ENCODE peak calls at places on chromosomes 4 and X, in five cellular contexts. One of them, this sample, is unnamed.
A peak's percentile ranks its signal among the peaks of the same experiment; 100 is the strongest.

GRCh38 chrX:129780441-129781105 is 824 bp downstream of the SASH3 start:
- DNase-seq in activated CD8-positive, alpha-beta T cell treated with anti-CD3 and anti-CD28 coated beads, Interleukin-2, amount 10 ng/mL, durations not matched to agents 7 days and 5 days: no peak
- DNase-seq in IMR-90: no peak
- DNase-seq in substantia nigra: no peak
- DNase-seq in T-helper 2 cell: no peak
- DNase-seq in this sample: no peak

GRCh38 chr4:30867427-30867826 is 147.3 kb downstream of the PCDH7 start:
- DNase-seq in activated CD8-positive, alpha-beta T cell treated with anti-CD3 and anti-CD28 coated beads, Interleukin-2, amount 10 ng/mL, durations not matched to agents 7 days and 5 days: no peak
- DNase-seq in IMR-90: no peak
- DNase-seq in substantia nigra: no peak
- DNase-seq in T-helper 2 cell: no peak
- DNase-seq in this sample: no peak

GRCh38 chrX:18983711-18984380 is at the start of gene PHKA2:
- DNase-seq in activated CD8-positive, alpha-beta T cell treated with anti-CD3 and anti-CD28 coated beads, Interleukin-2, amount 10 ng/mL, durations not matched to agents 7 days and 5 days: no peak
- DNase-seq in IMR-90: no peak
- DNase-seq in substantia nigra: no peak
- DNase-seq in T-helper 2 cell: peak; percentile 12
- DNase-seq in this sample: peak; percentile 91

GRCh38 chrX:121365572-121366161 is 318.3 kb downstream of the GLUD2 start:
- DNase-seq in activated CD8-positive, alpha-beta T cell treated with anti-CD3 and anti-CD28 coated beads, Interleukin-2, amount 10 ng/mL, durations not matched to agents 7 days and 5 days: no peak
- DNase-seq in IMR-90: no peak
- DNase-seq in substantia nigra: no peak
- DNase-seq in T-helper 2 cell: no peak
- DNase-seq in this sample: no peak

GRCh38 chrX:132463411-132463810 is 25.4 kb downstream of the MBNL3 start:
- DNase-seq in activated CD8-positive, alpha-beta T cell treated with anti-CD3 and anti-CD28 coated beads, Interleukin-2, amount 10 ng/mL, durations not matched to agents 7 days and 5 days: peak; percentile 21
- DNase-seq in IMR-90: peak; percentile 6
- DNase-seq in substantia nigra: no peak
- DNase-seq in T-helper 2 cell: no peak
- DNase-seq in this sample: no peak

GRCh38 chr4:156971623-156972369 is at the start of gene PDGFC:
- DNase-seq in activated CD8-positive, alpha-beta T cell treated with anti-CD3 and anti-CD28 coated beads, Interleukin-2, amount 10 ng/mL, durations not matched to agents 7 days and 5 days: no peak
- DNase-seq in IMR-90: peak; percentile 65
- DNase-seq in substantia nigra: peak; percentile 73
- DNase-seq in T-helper 2 cell: no peak
- DNase-seq in this sample: peak; percentile 87

GRCh38 chr4:158729716-158730559 is 6.7 kb upstream of the PPID start:
- DNase-seq in activated CD8-positive, alpha-beta T cell treated with anti-CD3 and anti-CD28 coated beads, Interleukin-2, amount 10 ng/mL, durations not matched to agents 7 days and 5 days: peak; percentile 63
- DNase-seq in IMR-90: peak; percentile 75
- DNase-seq in substantia nigra: peak; percentile 70
- DNase-seq in T-helper 2 cell: peak; percentile 14
- DNase-seq in this sample: no peak

GRCh38 chrX:151552721-151553120 is 10.8 kb upstream of the PASD1 start:
- DNase-seq in activated CD8-positive, alpha-beta T cell treated with anti-CD3 and anti-CD28 coated beads, Interleukin-2, amount 10 ng/mL, durations not matched to agents 7 days and 5 days: no peak
- DNase-seq in IMR-90: no peak
- DNase-seq in substantia nigra: no peak
- DNase-seq in T-helper 2 cell: no peak
- DNase-seq in this sample: no peak

GRCh38 chr4:185265942-185266341 is 56.5 kb downstream of the SNX25 start:
- DNase-seq in activated CD8-positive, alpha-beta T cell treated with anti-CD3 and anti-CD28 coated beads, Interleukin-2, amount 10 ng/mL, durations not matched to agents 7 days and 5 days: no peak
- DNase-seq in IMR-90: peak; percentile 82
- DNase-seq in substantia nigra: no peak
- DNase-seq in T-helper 2 cell: no peak
- DNase-seq in this sample: no peak

GRCh38 chr4:54082168-54082567 is 17.8 kb upstream of the CHIC2 start:
- DNase-seq in activated CD8-positive, alpha-beta T cell treated with anti-CD3 and anti-CD28 coated beads, Interleukin-2, amount 10 ng/mL, durations not matched to agents 7 days and 5 days: no peak
- DNase-seq in IMR-90: peak; percentile 100
- DNase-seq in substantia nigra: no peak
- DNase-seq in T-helper 2 cell: no peak
- DNase-seq in this sample: no peak

GRCh38 chrX:36963069-36963808 is 44.9 kb upstream of the FAM47C start:
- DNase-seq in activated CD8-positive, alpha-beta T cell treated with anti-CD3 and anti-CD28 coated beads, Interleukin-2, amount 10 ng/mL, durations not matched to agents 7 days and 5 days: no peak
- DNase-seq in IMR-90: no peak
- DNase-seq in substantia nigra: no peak
- DNase-seq in T-helper 2 cell: no peak
- DNase-seq in this sample: no peak

GRCh38 chrX:141619336-141619735 is 29.8 kb downstream of the SPANXA2 start:
- DNase-seq in activated CD8-positive, alpha-beta T cell treated with anti-CD3 and anti-CD28 coated beads, Interleukin-2, amount 10 ng/mL, durations not matched to agents 7 days and 5 days: no peak
- DNase-seq in IMR-90: peak; percentile 42
- DNase-seq in substantia nigra: no peak
- DNase-seq in T-helper 2 cell: no peak
- DNase-seq in this sample: no peak

GRCh38 chrX:136048446-136048845 is 63.2 kb downstream of the SLC9A6 start:
- DNase-seq in activated CD8-positive, alpha-beta T cell treated with anti-CD3 and anti-CD28 coated beads, Interleukin-2, amount 10 ng/mL, durations not matched to agents 7 days and 5 days: no peak
- DNase-seq in IMR-90: peak; percentile 23
- DNase-seq in substantia nigra: no peak
- DNase-seq in T-helper 2 cell: no peak
- DNase-seq in this sample: no peak

GRCh38 chr4:53693909-53694308 is 102.6 kb upstream of the LNX1 start:
- DNase-seq in activated CD8-positive, alpha-beta T cell treated with anti-CD3 and anti-CD28 coated beads, Interleukin-2, amount 10 ng/mL, durations not matched to agents 7 days and 5 days: no peak
- DNase-seq in IMR-90: no peak
- DNase-seq in substantia nigra: no peak
- DNase-seq in T-helper 2 cell: no peak
- DNase-seq in this sample: no peak

GRCh38 chr4:55661398-55662056 is 25.4 kb upstream of the NMU start:
- DNase-seq in activated CD8-positive, alpha-beta T cell treated with anti-CD3 and anti-CD28 coated beads, Interleukin-2, amount 10 ng/mL, durations not matched to agents 7 days and 5 days: no peak
- DNase-seq in IMR-90: no peak
- DNase-seq in substantia nigra: no peak
- DNase-seq in T-helper 2 cell: no peak
- DNase-seq in this sample: no peak

GRCh38 chr4:122623637-122624036 is 2.8 kb upstream of the IL21 start:
- DNase-seq in activated CD8-positive, alpha-beta T cell treated with anti-CD3 and anti-CD28 coated beads, Interleukin-2, amount 10 ng/mL, durations not matched to agents 7 days and 5 days: no peak
- DNase-seq in IMR-90: no peak
- DNase-seq in substantia nigra: no peak
- DNase-seq in T-helper 2 cell: no peak
- DNase-seq in this sample: no peak

GRCh38 chr4:112144546-112145325 is 518 bp upstream of the FAM241A start:
- DNase-seq in activated CD8-positive, alpha-beta T cell treated with anti-CD3 and anti-CD28 coated beads, Interleukin-2, amount 10 ng/mL, durations not matched to agents 7 days and 5 days: no peak
- DNase-seq in IMR-90: no peak
- DNase-seq in substantia nigra: no peak
- DNase-seq in T-helper 2 cell: no peak
- DNase-seq in this sample: no peak

GRCh38 chr4:144701683-144702233 is 55.8 kb downstream of the HHIP start:
- DNase-seq in activated CD8-positive, alpha-beta T cell treated with anti-CD3 and anti-CD28 coated beads, Interleukin-2, amount 10 ng/mL, durations not matched to agents 7 days and 5 days: no peak
- DNase-seq in IMR-90: no peak
- DNase-seq in substantia nigra: no peak
- DNase-seq in T-helper 2 cell: no peak
- DNase-seq in this sample: no peak

GRCh38 chr4:70969076-70969475 is 24.4 kb upstream of the DCK start:
- DNase-seq in activated CD8-positive, alpha-beta T cell treated with anti-CD3 and anti-CD28 coated beads, Interleukin-2, amount 10 ng/mL, durations not matched to agents 7 days and 5 days: no peak
- DNase-seq in IMR-90: no peak
- DNase-seq in substantia nigra: no peak
- DNase-seq in T-helper 2 cell: no peak
- DNase-seq in this sample: no peak

GRCh38 chrX:22520128-22520828 is 247.6 kb downstream of the CBLL2 start:
- DNase-seq in activated CD8-positive, alpha-beta T cell treated with anti-CD3 and anti-CD28 coated beads, Interleukin-2, amount 10 ng/mL, durations not matched to agents 7 days and 5 days: no peak
- DNase-seq in IMR-90: no peak
- DNase-seq in substantia nigra: no peak
- DNase-seq in T-helper 2 cell: no peak
- DNase-seq in this sample: no peak

GRCh38 chr4:127730142-127730913 is at the start of gene SLC25A31:
- DNase-seq in activated CD8-positive, alpha-beta T cell treated with anti-CD3 and anti-CD28 coated beads, Interleukin-2, amount 10 ng/mL, durations not matched to agents 7 days and 5 days: no peak
- DNase-seq in IMR-90: no peak
- DNase-seq in substantia nigra: no peak
- DNase-seq in T-helper 2 cell: no peak
- DNase-seq in this sample: no peak

GRCh38 chr4:156971168-156971601 is 414 bp downstream of the PDGFC start:
- DNase-seq in activated CD8-positive, alpha-beta T cell treated with anti-CD3 and anti-CD28 coated beads, Interleukin-2, amount 10 ng/mL, durations not matched to agents 7 days and 5 days: no peak
- DNase-seq in IMR-90: no peak
- DNase-seq in substantia nigra: no peak
- DNase-seq in T-helper 2 cell: no peak
- DNase-seq in this sample: no peak

GRCh38 chrX:149470960-149471359 is 34.1 kb downstream of the IDS start:
- DNase-seq in activated CD8-positive, alpha-beta T cell treated with anti-CD3 and anti-CD28 coated beads, Interleukin-2, amount 10 ng/mL, durations not matched to agents 7 days and 5 days: peak; percentile 66
- DNase-seq in IMR-90: peak; percentile 44
- DNase-seq in substantia nigra: peak; percentile 81
- DNase-seq in T-helper 2 cell: peak; percentile 49
- DNase-seq in this sample: peak; percentile 91

GRCh38 chr4:15906024-15906443 is 32.5 kb downstream of the FGFBP1 start:
- DNase-seq in activated CD8-positive, alpha-beta T cell treated with anti-CD3 and anti-CD28 coated beads, Interleukin-2, amount 10 ng/mL, durations not matched to agents 7 days and 5 days: no peak
- DNase-seq in IMR-90: no peak
- DNase-seq in substantia nigra: no peak
- DNase-seq in T-helper 2 cell: no peak
- DNase-seq in this sample: peak; percentile 82

GRCh38 chrX:331145-331771 is 12.7 kb upstream of the GTPBP6 start:
- DNase-seq in activated CD8-positive, alpha-beta T cell treated with anti-CD3 and anti-CD28 coated beads, Interleukin-2, amount 10 ng/mL, durations not matched to agents 7 days and 5 days: no peak
- DNase-seq in IMR-90: peak; percentile 28
- DNase-seq in substantia nigra: no peak
- DNase-seq in T-helper 2 cell: no peak
- DNase-seq in this sample: peak; percentile 30

GRCh38 chr4:7210818-7211217 is 18.5 kb downstream of the SORCS2 start:
- DNase-seq in activated CD8-positive, alpha-beta T cell treated with anti-CD3 and anti-CD28 coated beads, Interleukin-2, amount 10 ng/mL, durations not matched to agents 7 days and 5 days: no peak
- DNase-seq in IMR-90: peak; percentile 87
- DNase-seq in substantia nigra: no peak
- DNase-seq in T-helper 2 cell: no peak
- DNase-seq in this sample: peak; percentile 46

GRCh38 chr4:141132689-141133145 is 552 bp downstream of the RNF150 start:
- DNase-seq in activated CD8-positive, alpha-beta T cell treated with anti-CD3 and anti-CD28 coated beads, Interleukin-2, amount 10 ng/mL, durations not matched to agents 7 days and 5 days: peak; percentile 21
- DNase-seq in IMR-90: peak; percentile 29
- DNase-seq in substantia nigra: no peak
- DNase-seq in T-helper 2 cell: no peak
- DNase-seq in this sample: peak; percentile 71

GRCh38 chr4:54971474-54971950 is 153.9 kb downstream of the KDR start:
- DNase-seq in activated CD8-positive, alpha-beta T cell treated with anti-CD3 and anti-CD28 coated beads, Interleukin-2, amount 10 ng/mL, durations not matched to agents 7 days and 5 days: peak; percentile 25
- DNase-seq in IMR-90: peak; percentile 53
- DNase-seq in substantia nigra: no peak
- DNase-seq in T-helper 2 cell: no peak
- DNase-seq in this sample: no peak

GRCh38 chr4:86630629-86631028 is 36.5 kb downstream of the PTPN13 start:
- DNase-seq in activated CD8-positive, alpha-beta T cell treated with anti-CD3 and anti-CD28 coated beads, Interleukin-2, amount 10 ng/mL, durations not matched to agents 7 days and 5 days: no peak
- DNase-seq in IMR-90: no peak
- DNase-seq in substantia nigra: no peak
- DNase-seq in T-helper 2 cell: no peak
- DNase-seq in this sample: no peak

GRCh38 chr4:115841873-115842272 is 728.5 kb upstream of the NDST4 start:
- DNase-seq in activated CD8-positive, alpha-beta T cell treated with anti-CD3 and anti-CD28 coated beads, Interleukin-2, amount 10 ng/mL, durations not matched to agents 7 days and 5 days: no peak
- DNase-seq in IMR-90: no peak
- DNase-seq in substantia nigra: no peak
- DNase-seq in T-helper 2 cell: no peak
- DNase-seq in this sample: no peak

GRCh38 chr4:3257691-3258482 is 8.9 kb downstream of the MSANTD1 start:
- DNase-seq in activated CD8-positive, alpha-beta T cell treated with anti-CD3 and anti-CD28 coated beads, Interleukin-2, amount 10 ng/mL, durations not matched to agents 7 days and 5 days: no peak
- DNase-seq in IMR-90: peak; percentile 74
- DNase-seq in substantia nigra: no peak
- DNase-seq in T-helper 2 cell: no peak
- DNase-seq in this sample: peak; percentile 33

GRCh38 chr4:72631296-72631695 is 62.3 kb upstream of the ADAMTS3 start:
- DNase-seq in activated CD8-positive, alpha-beta T cell treated with anti-CD3 and anti-CD28 coated beads, Interleukin-2, amount 10 ng/mL, durations not matched to agents 7 days and 5 days: no peak
- DNase-seq in IMR-90: peak; percentile 49
- DNase-seq in substantia nigra: peak; percentile 16
- DNase-seq in T-helper 2 cell: no peak
- DNase-seq in this sample: no peak

GRCh38 chrX:1750267-1750666 is 135.4 kb downstream of the ASMT start:
- DNase-seq in activated CD8-positive, alpha-beta T cell treated with anti-CD3 and anti-CD28 coated beads, Interleukin-2, amount 10 ng/mL, durations not matched to agents 7 days and 5 days: no peak
- DNase-seq in IMR-90: no peak
- DNase-seq in substantia nigra: no peak
- DNase-seq in T-helper 2 cell: no peak
- DNase-seq in this sample: no peak

This sample was measured in left lung.